ENCODE peak calls at places on chromosomes 6 and 20, in four cellular contexts. F is adrenal gland, S is suprapubic skin, V is A549. Q is an unnamed sample.

GRCh38 chr6:34284563-34285545 is 36.0 kb upstream of the SMIM29 start:
- DNase-seq in F (peak; percentile 38), V (no peak), S (no peak), Q (peak; percentile 70)

GRCh38 chr20:61966492-61967244 is 99.0 kb downstream of the TAF4 start:
- DNase-seq in V (no peak), S (no peak), F (peak; percentile 34), Q (no peak)

GRCh38 chr6:195861-196360 is 96.4 kb upstream of the DUSP22 start:
- DNase-seq in V (no peak), S (no peak), F (no peak), Q (peak; percentile 40)

GRCh38 chr6:168699631-168700315 is 258.8 kb downstream of the SMOC2 start:
- DNase-seq in F (no peak), V (no peak), S (no peak), Q (peak; percentile 50)

GRCh38 chr20:48733296-48733790 is 94.5 kb downstream of the PREX1 start:
- DNase-seq in S (no peak), V (no peak), F (no peak), Q (no peak)

GRCh38 chr20:64109831-64110391 is 2.5 kb upstream of the NPBWR2 start:
- DNase-seq in V (no peak), F (no peak), S (peak; percentile 48), Q (no peak)

GRCh38 chr6:53287336-53288225 is 61.2 kb downstream of the ELOVL5 start:
- DNase-seq in S (no peak), V (no peak), F (no peak), Q (no peak)

GRCh38 chr6:70599187-70599586 is 32.5 kb downstream of the SDHAF4 start:
- DNase-seq in F (no peak), V (no peak), S (no peak), Q (no peak)

GRCh38 chr6:36297511-36297910 is 27.7 kb downstream of the PNPLA1 start:
- DNase-seq in V (no peak), S (no peak), F (no peak), Q (no peak)

GRCh38 chr20:45934046-45934586 is 367 bp upstream of the PCIF1 start:
- DNase-seq in V (peak; percentile 54), S (no peak), F (peak; percentile 78), Q (peak; percentile 70)

GRCh38 chr6:96150431-96150830 is 134.7 kb downstream of the FUT9 start:
- DNase-seq in F (no peak), V (no peak), S (no peak), Q (no peak)

DNA sequence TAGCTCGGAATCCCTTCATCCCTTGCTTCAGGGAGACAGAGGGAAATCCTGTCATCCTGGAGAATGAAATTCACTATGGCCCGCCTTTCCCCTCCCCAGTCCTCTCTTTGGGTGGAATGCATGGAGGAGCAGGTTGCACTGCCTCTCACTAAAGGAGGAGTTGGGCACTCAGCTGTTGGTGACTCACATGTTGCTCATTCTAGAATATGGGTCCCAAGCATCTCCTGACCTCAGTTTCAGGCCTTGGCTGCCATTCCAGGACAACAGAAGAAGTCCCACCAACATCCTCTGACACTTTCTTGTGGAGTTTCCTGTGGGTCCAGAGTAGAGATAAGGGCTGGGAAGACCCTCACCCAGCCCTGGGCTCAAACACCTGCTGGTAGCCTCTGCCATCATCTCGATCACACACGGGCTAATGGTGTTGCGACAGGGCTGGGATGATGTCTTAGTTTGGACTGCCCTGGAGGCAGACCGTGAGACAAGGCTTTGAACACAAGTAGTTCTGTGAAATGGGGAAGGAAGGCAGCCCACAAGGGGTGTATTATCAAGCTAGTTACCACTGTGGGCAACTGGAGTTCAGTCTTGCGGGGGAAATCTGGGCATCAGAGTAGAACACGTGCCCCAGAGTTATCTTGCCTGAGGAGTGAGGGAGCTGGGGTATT is 52.4 kb upstream of the RNF24 start:
- DNase-seq in S (no peak), V (no peak), F (no peak), Q (no peak)
- H3K4me1 ChIP-seq in S (peaks cover 81% of the 10 kb centered on the region), V (peaks cover 23% of the 10 kb centered on the region), F (peaks cover 26% of the 10 kb centered on the region), Q (peaks cover 62% of the 10 kb centered on the region)

GRCh38 chr20:5990946-5991345 is 40.5 kb downstream of the MCM8 start:
- DNase-seq in V (no peak), S (no peak), F (no peak), Q (no peak)

GRCh38 chr20:5991623-5992441 is 41.4 kb downstream of the MCM8 start:
- DNase-seq in V (no peak), S (no peak), F (no peak), Q (no peak)

GRCh38 chr20:5987383-5987782 is 36.9 kb downstream of the MCM8 start:
- DNase-seq in S (no peak), F (no peak), V (no peak), Q (no peak)

DNA sequence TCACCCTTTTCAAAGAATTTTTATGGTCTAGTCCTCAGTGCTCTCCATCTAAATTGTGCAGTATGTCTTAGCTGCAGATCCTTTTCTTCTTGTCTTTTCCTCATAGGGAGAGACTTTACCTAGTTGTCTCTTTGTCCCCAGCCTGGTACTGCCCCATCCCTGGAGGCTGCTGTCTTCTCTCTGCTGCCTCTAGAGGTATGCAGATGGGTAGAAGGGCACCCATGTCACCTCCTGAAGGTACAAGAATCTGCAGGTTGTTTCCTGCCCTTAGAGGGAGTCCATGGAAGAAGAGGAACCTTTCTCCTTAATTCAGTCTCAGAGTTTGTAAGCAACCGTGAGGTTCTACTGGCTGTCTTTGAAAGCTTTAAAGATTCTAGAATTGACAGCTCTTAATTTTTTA is 39.1 kb downstream of the MCM8 start:
- DNase-seq in V (peak; percentile 29), S (no peak), F (no peak), Q (no peak)
- TF ChIP-seq CTCF in V (peak; percentile 9), S (no peak), F (no peak), Q (no peak)

GRCh38 chr6:107653183-107653580 is 163.3 kb downstream of the SOBP start:
- DNase-seq in S (no peak), F (no peak), V (no peak), Q (peak; percentile 69)

GRCh38 chr6:107653861-107654394 is 164.0 kb downstream of the SOBP start:
- DNase-seq in F (no peak), S (no peak), V (no peak), Q (no peak)

GRCh38 chr6:107655245-107655644 is 165.3 kb downstream of the SOBP start:
- DNase-seq in V (no peak), S (no peak), F (no peak), Q (no peak)

GRCh38 chr6:107654736-107655135 is 164.8 kb downstream of the SOBP start:
- DNase-seq in F (no peak), V (no peak), S (no peak), Q (no peak)

GRCh38 chr6:107652526-107653182 is 162.7 kb downstream of the SOBP start:
- DNase-seq in S (no peak), V (no peak), F (no peak), Q (no peak)
- H3K4me1 ChIP-seq in S (no peaks in the 10 kb centered on the region), V (no peaks in the 10 kb centered on the region), F (peaks cover 46% of the 10 kb centered on the region), Q (peaks cover 46% of the 10 kb centered on the region)

DNA sequence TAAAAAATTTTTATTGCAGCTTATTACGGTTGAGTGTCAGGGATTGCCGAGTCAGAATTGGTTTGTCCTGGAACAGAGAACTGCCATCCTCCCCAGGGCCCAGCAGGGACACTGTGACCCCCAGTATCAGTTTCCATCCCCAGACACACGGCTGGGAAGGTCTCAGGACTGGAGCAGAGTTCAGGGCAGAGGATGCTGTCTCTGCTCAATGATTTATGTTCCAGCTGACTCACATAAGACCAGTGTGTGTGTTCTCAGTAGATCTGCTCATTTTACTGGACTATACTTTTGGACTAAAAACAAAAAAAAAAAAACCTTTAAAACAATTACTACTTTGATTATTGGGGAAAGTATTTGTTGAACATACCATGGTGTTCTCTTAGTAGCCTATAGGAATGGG is 44.2 kb downstream of the FNDC1 start:
- DNase-seq in V (no peak), S (no peak), F (no peak), Q (no peak)
- TF ChIP-seq CTCF in V (no peak), S (no peak), F (no peak), Q (no peak)

GRCh38 chr6:4322846-4323309 is 187.5 kb upstream of the ECI2 start:
- DNase-seq in V (no peak), F (no peak), S (no peak), Q (no peak)

GRCh38 chr6:4323322-4323721 is 187.9 kb upstream of the ECI2 start:
- DNase-seq in V (no peak), F (no peak), S (no peak), Q (no peak)

GRCh38 chr6:4322134-4322845 is 186.9 kb upstream of the ECI2 start:
- DNase-seq in F (no peak), S (no peak), V (no peak), Q (no peak)

GRCh38 chr6:4319992-4320683 is 184.8 kb upstream of the ECI2 start:
- DNase-seq in S (no peak), V (no peak), F (no peak), Q (no peak)

DNA sequence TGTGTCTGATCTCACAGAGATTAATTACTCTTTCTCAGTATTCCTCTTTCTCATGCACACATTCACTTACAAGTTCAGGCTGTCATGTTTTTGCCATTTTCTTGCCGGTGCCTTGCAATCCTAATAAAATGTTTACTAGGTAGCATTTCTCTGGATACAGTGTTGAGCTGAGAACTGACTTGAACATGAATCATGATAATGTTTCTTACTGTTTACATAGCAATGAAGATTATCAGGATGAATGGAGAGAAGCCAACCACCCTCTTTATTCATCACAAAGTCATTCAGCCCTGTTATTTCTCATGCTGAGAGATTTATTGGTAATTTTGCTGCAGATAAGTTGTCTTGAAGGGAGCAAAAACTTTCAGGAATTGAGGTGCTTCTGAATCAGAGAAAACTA is 185.5 kb upstream of the ECI2 start:
- DNase-seq in V (peak; percentile 57), S (no peak), F (no peak), Q (no peak)
- H3K4me1 ChIP-seq in V (peaks cover 59% of the 10 kb centered on the region), S (peaks cover 68% of the 10 kb centered on the region), F (peaks cover 33% of the 10 kb centered on the region), Q (peaks cover 64% of the 10 kb centered on the region)

GRCh38 chr6:104483225-104483834 is 376.4 kb downstream of the HACE1 start:
- DNase-seq in V (no peak), F (no peak), S (no peak), Q (no peak)
- TF ChIP-seq CTCF in V (peak; percentile 41), F (no peak), S (no peak), Q (peak; percentile 19)

GRCh38 chr6:3373597-3374203 is 83.2 kb downstream of the SLC22A23 start:
- DNase-seq in F (no peak), V (no peak), S (no peak), Q (no peak)
- H3K4me1 ChIP-seq in F (no peaks in the 10 kb centered on the region), V (peaks cover 40% of the 10 kb centered on the region), S (peaks cover 27% of the 10 kb centered on the region), Q (peaks cover 7% of the 10 kb centered on the region)

Q was measured in left ventricle myocardium inferior.